ENCODE peak calls at places on chromosomes 4 and X, in ten cellular contexts. E is OCI-LY7, J is Karpas-422, X is HCT116, H is fibroblast of lung, I is GM23338, F is mammary epithelial cell, Y is GM23248, Q is astrocyte, B is neural progenitor cell. A is an unnamed sample. For H3K36me3, the result is how much of the 10 kb centered on the place peaks cover.

GRCh38 chr4:169115897-169116254 is 105.8 kb upstream of the CBR4 start:
- DNase-seq in E (no peak), J (no peak), X (peak), H (peak), I (peak), F (peak), Y (peak), Q (peak), B (no peak), A (peak)

GRCh38 chrX:39808471-39808917 is 289.3 kb downstream of the BCOR start:
- DNase-seq in E (no peak), J (no peak), X (no peak), H (peak), I (peak), F (peak), Y (peak), Q (peak), B (no peak), A (no peak)

GRCh38 chr4:81135501-81135900 is 79.5 kb downstream of the PRKG2 start:
- DNase-seq in E (no peak), J (no peak), X (no peak), H (peak), I (no peak), F (no peak), Y (peak), Q (peak), B (no peak), A (no peak)

GRCh38 chrX:103275947-103276567 is 493 bp downstream of the TCEAL5 start:
- DNase-seq in E (no peak), J (no peak), X (no peak), H (no peak), I (peak), F (no peak), Y (no peak), Q (no peak), B (no peak), A (no peak)

GRCh38 chr4:37715889-37716402 is 29.8 kb upstream of the RELL1 start:
- DNase-seq in E (no peak), J (no peak), X (no peak), H (peak), I (no peak), F (peak), Y (peak), Q (peak), B (no peak), A (peak)

GRCh38 chrX:20228245-20228644 is 38.5 kb downstream of the RPS6KA3 start:
- DNase-seq in E (no peak), J (no peak), X (no peak), H (no peak), I (peak), F (no peak), Y (no peak), Q (no peak), B (no peak), A (no peak)

GRCh38 chr4:172898715-172899114 is 269.9 kb upstream of the GALNT7 start:
- DNase-seq in E (no peak), J (no peak), X (no peak), H (no peak), I (no peak), F (no peak), Y (no peak), Q (no peak), B (no peak), A (no peak)

GRCh38 chr4:2297606-2298517 is 36.0 kb upstream of the MXD4 start:
- DNase-seq in E (peak), J (peak), X (no peak), H (no peak), I (no peak), F (no peak), Y (no peak), Q (no peak), B (no peak), A (no peak)

GRCh38 chr4:48439988-48440387 is 43.2 kb upstream of the SLC10A4 start:
- DNase-seq in E (no peak), J (no peak), X (no peak), H (no peak), I (no peak), F (no peak), Y (no peak), Q (peak), B (no peak), A (no peak)

GRCh38 chr4:149145803-149146202 is 669.8 kb downstream of the IQCM start:
- DNase-seq in E (no peak), J (no peak), X (no peak), H (no peak), I (no peak), F (no peak), Y (peak), Q (peak), B (no peak), A (no peak)

GRCh38 chrX:107118322-107119147 is at the start of gene RBM41:
- DNase-seq in E (peak), J (peak), X (peak), H (peak), I (peak), F (peak), Y (peak), Q (peak), B (peak), A (peak)
- H2AFZ ChIP-seq in E (peak), J (no peak), X (peak), H (peak), I (no peak), F (peak), Y (peak), Q (peak), B (peak), A (peak)

GRCh38 chr4:143549924-143550323 is 36.4 kb downstream of the SMARCA5 start:
- DNase-seq in E (no peak), J (peak), X (no peak), H (no peak), I (no peak), F (no peak), Y (no peak), Q (no peak), B (no peak), A (no peak)
- H3K36me3 ChIP-seq in E (half or more), J (half or more), X (under half), H (under half), I (half or more), F (under half), Y (half or more), Q (under half), B (half or more), A (under half)

GRCh38 chr4:152126233-152126632 is 365.4 kb upstream of the GATB start:
- DNase-seq in E (no peak), J (no peak), X (no peak), H (no peak), I (no peak), F (no peak), Y (no peak), Q (no peak), B (no peak), A (no peak)

GRCh38 chr4:152128356-152128755 is 367.5 kb upstream of the GATB start:
- DNase-seq in E (no peak), J (no peak), X (no peak), H (no peak), I (no peak), F (no peak), Y (no peak), Q (no peak), B (no peak), A (no peak)
- H2AFZ ChIP-seq in E (no peak), J (no peak), X (no peak), H (no peak), I (no peak), F (no peak), Y (no peak), Q (no peak), B (no peak), A (no peak)

GRCh38 chr4:186630128-186630527 is 74.8 kb upstream of the MTNR1A start:
- DNase-seq in E (no peak), J (no peak), X (no peak), H (no peak), I (no peak), F (no peak), Y (no peak), Q (no peak), B (no peak), A (no peak)
- H3K36me3 ChIP-seq in E (under half), J (under half), X (half or more), H (under half), I (under half), F (half or more), Y (half or more), Q (under half), B (under half), A (half or more)

DNA sequence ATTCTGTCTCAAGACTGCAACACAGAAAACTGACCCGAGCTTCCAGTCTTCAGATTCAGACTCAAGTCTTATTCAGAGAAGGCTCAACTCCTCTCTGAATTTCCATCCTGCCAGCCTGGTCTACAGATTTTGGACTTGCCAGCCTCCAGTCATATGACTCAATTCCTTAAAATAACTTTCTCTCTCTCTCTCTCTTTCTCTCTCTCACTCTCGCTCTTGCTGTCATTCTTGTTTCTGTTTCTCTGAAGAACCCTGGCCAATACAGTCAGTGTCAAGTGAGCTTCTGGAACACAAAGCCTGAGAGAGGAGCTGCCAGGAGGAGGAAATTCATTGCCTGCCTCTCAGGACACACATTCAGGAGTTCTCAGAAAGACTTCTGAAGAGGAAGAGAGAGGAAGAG is 154.9 kb downstream of the PARM1 start:
- DNase-seq in E (no peak), J (no peak), X (no peak), H (no peak), I (no peak), F (no peak), Y (no peak), Q (no peak), B (no peak), A (no peak)
- H2AFZ ChIP-seq in E (no peak), J (no peak), X (no peak), H (no peak), I (no peak), F (no peak), Y (no peak), Q (no peak), B (no peak), A (no peak)

GRCh38 chr4:103046416-103047290 is 27.1 kb upstream of the SLC9B1 start:
- DNase-seq in E (peak), J (peak), X (peak), H (peak), I (peak), F (peak), Y (peak), Q (peak), B (peak), A (no peak)
- H3K36me3 ChIP-seq in E (half or more), J (half or more), X (under half), H (under half), I (under half), F (under half), Y (under half), Q (under half), B (under half), A (under half)

GRCh38 chrX:46837543-46838481 is 969 bp downstream of the RP2 start:
- DNase-seq in E (peak), J (peak), X (no peak), H (peak), I (no peak), F (peak), Y (peak), Q (peak), B (no peak), A (no peak)
- H2AFZ ChIP-seq in E (peak), J (no peak), X (no peak), H (no peak), I (peak), F (peak), Y (peak), Q (peak), B (no peak), A (peak)

A was measured in keratinocyte.